ENCODE peak calls at places on chromosomes 12 and 14, in four cellular contexts. One of them, this sample, is unnamed.

GRCh38 chr14:68250950-68251765 is 431.6 kb downstream of the RAD51B start:
- DNase-seq in tibial artery: no peak
- DNase-seq in lower lobe of right lung: no peak
- DNase-seq in H9: no peak
- DNase-seq in this sample: no peak

GRCh38 chr12:100827901-100828520 is 33.4 kb downstream of the ANO4 start:
- DNase-seq in tibial artery: no peak
- DNase-seq in lower lobe of right lung: no peak
- DNase-seq in H9: no peak
- DNase-seq in this sample: no peak

GRCh38 chr12:93742086-93742934 is 65.1 kb downstream of the CRADD start:
- DNase-seq in tibial artery: peak
- DNase-seq in lower lobe of right lung: peak
- DNase-seq in H9: peak
- DNase-seq in this sample: peak

GRCh38 chr14:95142208-95142607 is 15.1 kb downstream of the DICER1 start:
- DNase-seq in tibial artery: no peak
- DNase-seq in lower lobe of right lung: no peak
- DNase-seq in H9: no peak
- DNase-seq in this sample: no peak

GRCh38 chr14:93051600-93052546 is 63.9 kb downstream of the ITPK1 start:
- DNase-seq in tibial artery: no peak
- DNase-seq in lower lobe of right lung: no peak
- DNase-seq in H9: peak
- DNase-seq in this sample: no peak

GRCh38 chr12:109770104-109770860 is 56.7 kb downstream of the FAM222A start:
- DNase-seq in tibial artery: peak
- DNase-seq in lower lobe of right lung: peak
- DNase-seq in H9: peak
- DNase-seq in this sample: no peak

GRCh38 chr12:100564090-100564489 is 9.4 kb upstream of the GAS2L3 start:
- DNase-seq in tibial artery: no peak
- DNase-seq in lower lobe of right lung: no peak
- DNase-seq in H9: no peak
- DNase-seq in this sample: no peak

GRCh38 chr12:68378859-68379628 is 46.9 kb upstream of the MDM1 start:
- DNase-seq in tibial artery: no peak
- DNase-seq in lower lobe of right lung: peak
- DNase-seq in H9: no peak
- DNase-seq in this sample: peak

GRCh38 chr14:68977741-68978549 is 1.2 kb downstream of the ACTN1 start:
- DNase-seq in tibial artery: peak
- DNase-seq in lower lobe of right lung: peak
- DNase-seq in H9: peak
- DNase-seq in this sample: peak

GRCh38 chr14:56208520-56208919 is 90.3 kb downstream of the PELI2 start:
- DNase-seq in tibial artery: no peak
- DNase-seq in lower lobe of right lung: no peak
- DNase-seq in H9: no peak
- DNase-seq in this sample: no peak

GRCh38 chr12:92437452-92437851 is 265.3 kb upstream of the PLEKHG7 start:
- DNase-seq in tibial artery: no peak
- DNase-seq in lower lobe of right lung: no peak
- DNase-seq in H9: no peak
- DNase-seq in this sample: no peak

GRCh38 chr12:94805749-94806148 is 155.4 kb upstream of the TMCC3 start:
- DNase-seq in tibial artery: no peak
- DNase-seq in lower lobe of right lung: no peak
- DNase-seq in H9: no peak
- DNase-seq in this sample: no peak

GRCh38 chr12:92505373-92506340 is 197.1 kb upstream of the PLEKHG7 start:
- DNase-seq in tibial artery: peak
- DNase-seq in lower lobe of right lung: peak
- DNase-seq in H9: no peak
- DNase-seq in this sample: no peak

GRCh38 chr12:109606261-109607028 is 32.9 kb downstream of the MVK start:
- DNase-seq in tibial artery: no peak
- DNase-seq in lower lobe of right lung: no peak
- DNase-seq in H9: no peak
- DNase-seq in this sample: no peak

GRCh38 chr12:68559246-68559645 is 51.5 kb upstream of the RAP1B start:
- DNase-seq in tibial artery: no peak
- DNase-seq in lower lobe of right lung: no peak
- DNase-seq in H9: no peak
- DNase-seq in this sample: no peak

GRCh38 chr12:117968826-117969659 is at the start of gene KSR2:
- DNase-seq in tibial artery: no peak
- DNase-seq in lower lobe of right lung: peak
- DNase-seq in H9: peak
- DNase-seq in this sample: peak

GRCh38 chr12:15497621-15498285 is 175.4 kb downstream of the PTPRO start:
- DNase-seq in tibial artery: no peak
- DNase-seq in lower lobe of right lung: no peak
- DNase-seq in H9: no peak
- DNase-seq in this sample: no peak

GRCh38 chr14:72024043-72024407 is 91.8 kb downstream of the RGS6 start:
- DNase-seq in tibial artery: no peak
- DNase-seq in lower lobe of right lung: no peak
- DNase-seq in H9: peak
- DNase-seq in this sample: no peak

GRCh38 chr14:105313381-105314286 is 914 bp upstream of the PACS2 start:
- DNase-seq in tibial artery: peak
- DNase-seq in lower lobe of right lung: peak
- DNase-seq in H9: peak
- DNase-seq in this sample: peak

GRCh38 chr14:105315941-105316562 is 1.5 kb downstream of the PACS2 start:
- DNase-seq in tibial artery: peak
- DNase-seq in lower lobe of right lung: no peak
- DNase-seq in H9: peak
- DNase-seq in this sample: peak

GRCh38 chr14:105312973-105313372 is 1.6 kb upstream of the PACS2 start:
- DNase-seq in tibial artery: peak
- DNase-seq in lower lobe of right lung: no peak
- DNase-seq in H9: peak
- DNase-seq in this sample: no peak

GRCh38 chr14:105315211-105315721 is 718 bp downstream of the PACS2 start:
- DNase-seq in tibial artery: peak
- DNase-seq in lower lobe of right lung: peak
- DNase-seq in H9: peak
- DNase-seq in this sample: peak

GRCh38 chr14:105314287-105315185 is at the start of gene PACS2:
- DNase-seq in tibial artery: peak
- DNase-seq in lower lobe of right lung: peak
- DNase-seq in H9: peak
- DNase-seq in this sample: no peak
- H3K27ac ChIP-seq in tibial artery: peak
- H3K27ac ChIP-seq in lower lobe of right lung: peak
- H3K27ac ChIP-seq in H9: no peak
- H3K27ac ChIP-seq in this sample: peak

GRCh38 chr14:49951946-49952345 is 59.1 kb downstream of the ARF6 start:
- DNase-seq in tibial artery: no peak
- DNase-seq in lower lobe of right lung: no peak
- DNase-seq in H9: no peak
- DNase-seq in this sample: peak
- H3K27ac ChIP-seq in tibial artery: no peak
- H3K27ac ChIP-seq in lower lobe of right lung: no peak
- H3K27ac ChIP-seq in H9: no peak
- H3K27ac ChIP-seq in this sample: no peak

DNA sequence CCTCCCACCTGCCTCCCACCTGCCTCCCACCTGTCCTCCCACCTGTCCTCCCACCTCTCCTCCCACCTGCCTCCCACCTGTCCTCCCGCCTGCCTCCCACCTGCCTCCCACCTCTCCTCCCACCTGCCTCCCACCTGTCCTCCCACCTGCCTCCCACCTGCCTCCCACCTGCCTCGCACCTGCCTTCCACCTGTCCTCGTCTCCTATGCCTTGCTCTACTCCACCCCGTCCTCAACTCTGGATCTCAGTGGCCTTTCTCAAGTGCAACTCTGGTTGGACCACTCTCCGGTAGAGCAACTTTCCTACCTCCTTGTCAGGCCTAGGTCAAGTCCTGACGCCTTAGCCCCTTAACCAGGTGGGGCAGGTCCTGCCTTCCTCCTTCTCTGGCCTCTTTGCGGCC is 29.3 kb upstream of the PEX5 start:
- DNase-seq in tibial artery: no peak
- DNase-seq in lower lobe of right lung: no peak
- DNase-seq in H9: no peak
- DNase-seq in this sample: no peak
- H3K27ac ChIP-seq in tibial artery: no peak
- H3K27ac ChIP-seq in lower lobe of right lung: no peak
- H3K27ac ChIP-seq in H9: no peak
- H3K27ac ChIP-seq in this sample: no peak

GRCh38 chr14:38357557-38357956 is 101.7 kb upstream of the CLEC14A start:
- DNase-seq in tibial artery: no peak
- DNase-seq in lower lobe of right lung: no peak
- DNase-seq in H9: no peak
- DNase-seq in this sample: no peak
- H3K27ac ChIP-seq in tibial artery: no peak
- H3K27ac ChIP-seq in lower lobe of right lung: no peak
- H3K27ac ChIP-seq in H9: no peak
- H3K27ac ChIP-seq in this sample: no peak

GRCh38 chr12:132587781-132588180 is 22.6 kb downstream of the LRCOL1 start:
- DNase-seq in tibial artery: no peak
- DNase-seq in lower lobe of right lung: no peak
- DNase-seq in H9: no peak
- DNase-seq in this sample: no peak
- H3K27ac ChIP-seq in tibial artery: no peak
- H3K27ac ChIP-seq in lower lobe of right lung: no peak
- H3K27ac ChIP-seq in H9: no peak
- H3K27ac ChIP-seq in this sample: no peak

DNA sequence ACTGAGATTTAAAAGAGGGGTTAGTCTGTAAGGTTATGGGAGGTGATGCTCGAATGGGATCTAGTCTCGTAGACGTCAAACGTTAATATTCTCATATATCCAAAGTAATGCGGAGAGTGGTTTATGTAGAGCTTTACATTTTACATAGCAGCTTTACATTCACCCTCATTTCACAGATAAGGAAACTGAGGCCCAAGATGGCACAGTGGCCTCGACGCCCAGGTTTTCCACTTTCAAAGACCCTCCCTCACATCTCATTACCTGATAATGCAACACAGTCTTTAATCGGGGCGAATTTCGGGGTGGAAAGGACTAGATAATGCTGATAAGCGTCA is 450 bp upstream of the TDG start:
- DNase-seq in tibial artery: no peak
- DNase-seq in lower lobe of right lung: no peak
- DNase-seq in H9: no peak
- DNase-seq in this sample: no peak
- H3K27ac ChIP-seq in tibial artery: peak
- H3K27ac ChIP-seq in lower lobe of right lung: peak
- H3K27ac ChIP-seq in H9: no peak
- H3K27ac ChIP-seq in this sample: peak

This sample was measured in left lung.